ENCODE peak calls at places on chromosome 12, in nine cellular contexts. W is M059J; C is LNCaP clone FGC; R is GM23338; T is aorta; Z is anterior cingulate cortex; H is CD8-positive, alpha-beta T cell; A is EH; N is AG10803. G is an unnamed sample.

GRCh38 chr12:109760930-109761630 is 47.5 kb downstream of the FAM222A start:
- DNase-seq in W (no peak), C (no peak), R (no peak), T (peak; percentile 62), Z (no peak), H (peak; percentile 31), A (no peak), N (no peak), G (no peak)

GRCh38 chr12:88445715-88446393 is 134.4 kb downstream of the KITLG start:
- DNase-seq in W (no peak), C (no peak), R (no peak), T (no peak), Z (no peak), H (no peak), A (peak; percentile 69), N (peak; percentile 44), G (no peak)

GRCh38 chr12:59763835-59764234 is 168.0 kb downstream of the SLC16A7 start:
- DNase-seq in W (no peak), C (no peak), R (no peak), T (no peak), Z (no peak), H (no peak), A (no peak), N (no peak), G (no peak)

GRCh38 chr12:53977596-53978464 is 3.1 kb upstream of the HOTAIR start:
- DNase-seq in W (no peak), C (no peak), R (no peak), T (no peak), Z (no peak), H (no peak), A (no peak), N (peak; percentile 67), G (no peak)

GRCh38 chr12:14772946-14773345 is 30.3 kb downstream of the WBP11 start:
- DNase-seq in W (no peak), C (no peak), R (peak; percentile 59), T (no peak), Z (no peak), H (no peak), A (no peak), N (no peak), G (no peak)

GRCh38 chr12:92771011-92771410 is 68.2 kb downstream of the PLEKHG7 start:
- DNase-seq in W (no peak), C (no peak), R (no peak), T (no peak), Z (no peak), H (no peak), A (no peak), N (no peak), G (no peak)

GRCh38 chr12:106195638-106196037 is 52.2 kb downstream of the CKAP4 start:
- DNase-seq in W (peak; percentile 32), C (no peak), R (no peak), T (peak; percentile 85), Z (peak; percentile 67), H (no peak), A (peak; percentile 95), N (peak; percentile 98), G (peak; percentile 91)

GRCh38 chr12:90757957-90758356 is 197.0 kb downstream of the CCER1 start:
- DNase-seq in W (no peak), C (no peak), R (no peak), T (no peak), Z (no peak), H (no peak), A (no peak), N (no peak), G (no peak)

GRCh38 chr12:132366341-132366861 is 37.0 kb upstream of the GALNT9 start:
- DNase-seq in W (no peak), C (no peak), R (no peak), T (peak; percentile 64), Z (no peak), H (no peak), A (no peak), N (no peak), G (no peak)

GRCh38 chr12:117986705-117987469 is 18.1 kb upstream of the KSR2 start:
- DNase-seq in W (peak; percentile 93), C (no peak), R (no peak), T (no peak), Z (no peak), H (no peak), A (peak; percentile 81), N (peak; percentile 63), G (peak; percentile 89)

GRCh38 chr12:103517161-103517560 is 21.4 kb upstream of the C12orf42 start:
- DNase-seq in W (no peak), C (no peak), R (no peak), T (no peak), Z (no peak), H (no peak), A (no peak), N (no peak), G (no peak)

GRCh38 chr12:129594098-129594497 is 309.7 kb downstream of the TMEM132D start:
- DNase-seq in W (no peak), C (no peak), R (no peak), T (no peak), Z (no peak), H (no peak), A (no peak), N (no peak), G (no peak)

GRCh38 chr12:5520037-5520436 is 88.1 kb downstream of the NTF3 start:
- DNase-seq in W (no peak), C (no peak), R (no peak), T (no peak), Z (no peak), H (no peak), A (no peak), N (no peak), G (no peak)

GRCh38 chr12:59182191-59182590 is 261.9 kb upstream of the LRIG3 start:
- DNase-seq in W (peak; percentile 14), C (no peak), R (no peak), T (no peak), Z (no peak), H (no peak), A (no peak), N (no peak), G (peak; percentile 32)

GRCh38 chr12:122867701-122868461 is 28.0 kb downstream of the VPS37B start:
- DNase-seq in W (no peak), C (no peak), R (peak; percentile 84), T (peak; percentile 76), Z (peak; percentile 49), H (no peak), A (no peak), N (no peak), G (no peak)